ENCODE peak calls at places on chromosome 18, in nine cellular contexts. One of them, this sample, is unnamed.

GRCh38 chr18:71951021-71951420 is 593.1 kb downstream of the CBLN2 start:
- DNase-seq in pancreas: no peak
- DNase-seq in dorsolateral prefrontal cortex: peak
- DNase-seq in foreskin fibroblast: no peak
- DNase-seq in AG10803: no peak
- DNase-seq in cardiac muscle cell: no peak
- DNase-seq in activated CD8-positive, alpha-beta T cell treated with anti-CD3 and anti-CD28 coated beads, Interleukin-2, amount 10 ng/mL, durations not matched to agents 7 days and 5 days: no peak
- DNase-seq in activated T-helper 1 cell treated with anti-CD3 and anti-CD28 coated beads, Interleukin-12 subunit alpha, Interleukin-12 subunit beta, Interleukin-2, Interleukin-4 antibody, amounts not matched to agents 30 ng/mL and 10 ng/mL and 1 ng/mL, durations not matched to agents 14 hours and 24 hours and 36 hours: no peak
- DNase-seq in colonic mucosa: no peak
- DNase-seq in this sample: no peak

GRCh38 chr18:56709463-56709862 is 58.3 kb downstream of the WDR7 start:
- DNase-seq in activated T-helper 1 cell treated with anti-CD3 and anti-CD28 coated beads, Interleukin-12 subunit alpha, Interleukin-12 subunit beta, Interleukin-2, Interleukin-4 antibody, amounts not matched to agents 30 ng/mL and 10 ng/mL and 1 ng/mL, durations not matched to agents 14 hours and 24 hours and 36 hours: peak
- DNase-seq in AG10803: peak
- DNase-seq in dorsolateral prefrontal cortex: no peak
- DNase-seq in cardiac muscle cell: no peak
- DNase-seq in pancreas: no peak
- DNase-seq in foreskin fibroblast: peak
- DNase-seq in colonic mucosa: no peak
- DNase-seq in activated CD8-positive, alpha-beta T cell treated with anti-CD3 and anti-CD28 coated beads, Interleukin-2, amount 10 ng/mL, durations not matched to agents 7 days and 5 days: peak
- DNase-seq in this sample: peak

GRCh38 chr18:63528863-63529492 is 13.2 kb upstream of the SERPINB12 start:
- DNase-seq in colonic mucosa: no peak
- DNase-seq in cardiac muscle cell: no peak
- DNase-seq in activated CD8-positive, alpha-beta T cell treated with anti-CD3 and anti-CD28 coated beads, Interleukin-2, amount 10 ng/mL, durations not matched to agents 7 days and 5 days: no peak
- DNase-seq in dorsolateral prefrontal cortex: no peak
- DNase-seq in foreskin fibroblast: no peak
- DNase-seq in activated T-helper 1 cell treated with anti-CD3 and anti-CD28 coated beads, Interleukin-12 subunit alpha, Interleukin-12 subunit beta, Interleukin-2, Interleukin-4 antibody, amounts not matched to agents 30 ng/mL and 10 ng/mL and 1 ng/mL, durations not matched to agents 14 hours and 24 hours and 36 hours: no peak
- DNase-seq in pancreas: no peak
- DNase-seq in AG10803: no peak
- DNase-seq in this sample: no peak

GRCh38 chr18:35683021-35683420 is 101.5 kb downstream of the GALNT1 start:
- DNase-seq in foreskin fibroblast: no peak
- DNase-seq in colonic mucosa: no peak
- DNase-seq in activated T-helper 1 cell treated with anti-CD3 and anti-CD28 coated beads, Interleukin-12 subunit alpha, Interleukin-12 subunit beta, Interleukin-2, Interleukin-4 antibody, amounts not matched to agents 30 ng/mL and 10 ng/mL and 1 ng/mL, durations not matched to agents 14 hours and 24 hours and 36 hours: no peak
- DNase-seq in cardiac muscle cell: no peak
- DNase-seq in AG10803: peak
- DNase-seq in pancreas: no peak
- DNase-seq in activated CD8-positive, alpha-beta T cell treated with anti-CD3 and anti-CD28 coated beads, Interleukin-2, amount 10 ng/mL, durations not matched to agents 7 days and 5 days: no peak
- DNase-seq in dorsolateral prefrontal cortex: no peak
- DNase-seq in this sample: no peak

GRCh38 chr18:76935722-76936337 is 113.5 kb downstream of the ZNF236 start:
- DNase-seq in activated CD8-positive, alpha-beta T cell treated with anti-CD3 and anti-CD28 coated beads, Interleukin-2, amount 10 ng/mL, durations not matched to agents 7 days and 5 days: no peak
- DNase-seq in pancreas: no peak
- DNase-seq in AG10803: no peak
- DNase-seq in activated T-helper 1 cell treated with anti-CD3 and anti-CD28 coated beads, Interleukin-12 subunit alpha, Interleukin-12 subunit beta, Interleukin-2, Interleukin-4 antibody, amounts not matched to agents 30 ng/mL and 10 ng/mL and 1 ng/mL, durations not matched to agents 14 hours and 24 hours and 36 hours: no peak
- DNase-seq in dorsolateral prefrontal cortex: no peak
- DNase-seq in colonic mucosa: no peak
- DNase-seq in foreskin fibroblast: no peak
- DNase-seq in cardiac muscle cell: no peak
- DNase-seq in this sample: no peak

GRCh38 chr18:46424898-46425297 is 232.1 kb downstream of the LOXHD1 start:
- DNase-seq in activated T-helper 1 cell treated with anti-CD3 and anti-CD28 coated beads, Interleukin-12 subunit alpha, Interleukin-12 subunit beta, Interleukin-2, Interleukin-4 antibody, amounts not matched to agents 30 ng/mL and 10 ng/mL and 1 ng/mL, durations not matched to agents 14 hours and 24 hours and 36 hours: no peak
- DNase-seq in colonic mucosa: no peak
- DNase-seq in foreskin fibroblast: no peak
- DNase-seq in dorsolateral prefrontal cortex: no peak
- DNase-seq in activated CD8-positive, alpha-beta T cell treated with anti-CD3 and anti-CD28 coated beads, Interleukin-2, amount 10 ng/mL, durations not matched to agents 7 days and 5 days: no peak
- DNase-seq in AG10803: no peak
- DNase-seq in pancreas: no peak
- DNase-seq in cardiac muscle cell: peak
- DNase-seq in this sample: no peak

GRCh38 chr18:26215247-26215970 is 10.8 kb upstream of the TAF4B start:
- DNase-seq in activated CD8-positive, alpha-beta T cell treated with anti-CD3 and anti-CD28 coated beads, Interleukin-2, amount 10 ng/mL, durations not matched to agents 7 days and 5 days: peak
- DNase-seq in pancreas: no peak
- DNase-seq in activated T-helper 1 cell treated with anti-CD3 and anti-CD28 coated beads, Interleukin-12 subunit alpha, Interleukin-12 subunit beta, Interleukin-2, Interleukin-4 antibody, amounts not matched to agents 30 ng/mL and 10 ng/mL and 1 ng/mL, durations not matched to agents 14 hours and 24 hours and 36 hours: peak
- DNase-seq in colonic mucosa: no peak
- DNase-seq in AG10803: no peak
- DNase-seq in dorsolateral prefrontal cortex: no peak
- DNase-seq in foreskin fibroblast: no peak
- DNase-seq in cardiac muscle cell: no peak
- DNase-seq in this sample: no peak

GRCh38 chr18:54479365-54479764 is 111.7 kb upstream of the DYNAP start:
- DNase-seq in dorsolateral prefrontal cortex: no peak
- DNase-seq in cardiac muscle cell: no peak
- DNase-seq in AG10803: no peak
- DNase-seq in activated CD8-positive, alpha-beta T cell treated with anti-CD3 and anti-CD28 coated beads, Interleukin-2, amount 10 ng/mL, durations not matched to agents 7 days and 5 days: no peak
- DNase-seq in activated T-helper 1 cell treated with anti-CD3 and anti-CD28 coated beads, Interleukin-12 subunit alpha, Interleukin-12 subunit beta, Interleukin-2, Interleukin-4 antibody, amounts not matched to agents 30 ng/mL and 10 ng/mL and 1 ng/mL, durations not matched to agents 14 hours and 24 hours and 36 hours: no peak
- DNase-seq in colonic mucosa: no peak
- DNase-seq in pancreas: no peak
- DNase-seq in foreskin fibroblast: no peak
- DNase-seq in this sample: peak

GRCh38 chr18:22816266-22817176 is 116.6 kb upstream of the RBBP8 start:
- DNase-seq in foreskin fibroblast: no peak
- DNase-seq in colonic mucosa: peak
- DNase-seq in pancreas: peak
- DNase-seq in AG10803: no peak
- DNase-seq in cardiac muscle cell: peak
- DNase-seq in activated T-helper 1 cell treated with anti-CD3 and anti-CD28 coated beads, Interleukin-12 subunit alpha, Interleukin-12 subunit beta, Interleukin-2, Interleukin-4 antibody, amounts not matched to agents 30 ng/mL and 10 ng/mL and 1 ng/mL, durations not matched to agents 14 hours and 24 hours and 36 hours: no peak
- DNase-seq in activated CD8-positive, alpha-beta T cell treated with anti-CD3 and anti-CD28 coated beads, Interleukin-2, amount 10 ng/mL, durations not matched to agents 7 days and 5 days: no peak
- DNase-seq in dorsolateral prefrontal cortex: no peak
- DNase-seq in this sample: no peak

GRCh38 chr18:11310476-11311086 is 161.2 kb upstream of the PIEZO2 start:
- DNase-seq in activated T-helper 1 cell treated with anti-CD3 and anti-CD28 coated beads, Interleukin-12 subunit alpha, Interleukin-12 subunit beta, Interleukin-2, Interleukin-4 antibody, amounts not matched to agents 30 ng/mL and 10 ng/mL and 1 ng/mL, durations not matched to agents 14 hours and 24 hours and 36 hours: peak
- DNase-seq in foreskin fibroblast: peak
- DNase-seq in pancreas: no peak
- DNase-seq in cardiac muscle cell: peak
- DNase-seq in activated CD8-positive, alpha-beta T cell treated with anti-CD3 and anti-CD28 coated beads, Interleukin-2, amount 10 ng/mL, durations not matched to agents 7 days and 5 days: peak
- DNase-seq in colonic mucosa: peak
- DNase-seq in AG10803: peak
- DNase-seq in dorsolateral prefrontal cortex: no peak
- DNase-seq in this sample: peak

GRCh38 chr18:40874233-40874632 is 1080.8 kb upstream of the PIK3C3 start:
- DNase-seq in colonic mucosa: no peak
- DNase-seq in pancreas: no peak
- DNase-seq in activated CD8-positive, alpha-beta T cell treated with anti-CD3 and anti-CD28 coated beads, Interleukin-2, amount 10 ng/mL, durations not matched to agents 7 days and 5 days: no peak
- DNase-seq in foreskin fibroblast: peak
- DNase-seq in activated T-helper 1 cell treated with anti-CD3 and anti-CD28 coated beads, Interleukin-12 subunit alpha, Interleukin-12 subunit beta, Interleukin-2, Interleukin-4 antibody, amounts not matched to agents 30 ng/mL and 10 ng/mL and 1 ng/mL, durations not matched to agents 14 hours and 24 hours and 36 hours: no peak
- DNase-seq in AG10803: peak
- DNase-seq in dorsolateral prefrontal cortex: no peak
- DNase-seq in cardiac muscle cell: no peak
- DNase-seq in this sample: no peak

GRCh38 chr18:9711361-9712129 is 3.4 kb downstream of the RAB31 start:
- DNase-seq in activated T-helper 1 cell treated with anti-CD3 and anti-CD28 coated beads, Interleukin-12 subunit alpha, Interleukin-12 subunit beta, Interleukin-2, Interleukin-4 antibody, amounts not matched to agents 30 ng/mL and 10 ng/mL and 1 ng/mL, durations not matched to agents 14 hours and 24 hours and 36 hours: no peak
- DNase-seq in activated CD8-positive, alpha-beta T cell treated with anti-CD3 and anti-CD28 coated beads, Interleukin-2, amount 10 ng/mL, durations not matched to agents 7 days and 5 days: no peak
- DNase-seq in colonic mucosa: no peak
- DNase-seq in cardiac muscle cell: no peak
- DNase-seq in pancreas: no peak
- DNase-seq in dorsolateral prefrontal cortex: no peak
- DNase-seq in foreskin fibroblast: no peak
- DNase-seq in AG10803: no peak
- DNase-seq in this sample: no peak

GRCh38 chr18:42174909-42175308 is 219.9 kb downstream of the PIK3C3 start:
- DNase-seq in activated T-helper 1 cell treated with anti-CD3 and anti-CD28 coated beads, Interleukin-12 subunit alpha, Interleukin-12 subunit beta, Interleukin-2, Interleukin-4 antibody, amounts not matched to agents 30 ng/mL and 10 ng/mL and 1 ng/mL, durations not matched to agents 14 hours and 24 hours and 36 hours: no peak
- DNase-seq in colonic mucosa: no peak
- DNase-seq in foreskin fibroblast: no peak
- DNase-seq in cardiac muscle cell: peak
- DNase-seq in pancreas: no peak
- DNase-seq in AG10803: peak
- DNase-seq in activated CD8-positive, alpha-beta T cell treated with anti-CD3 and anti-CD28 coated beads, Interleukin-2, amount 10 ng/mL, durations not matched to agents 7 days and 5 days: no peak
- DNase-seq in dorsolateral prefrontal cortex: no peak
- DNase-seq in this sample: peak

GRCh38 chr18:24488824-24489493 is 28.5 kb downstream of the HRH4 start:
- DNase-seq in cardiac muscle cell: peak
- DNase-seq in pancreas: no peak
- DNase-seq in activated T-helper 1 cell treated with anti-CD3 and anti-CD28 coated beads, Interleukin-12 subunit alpha, Interleukin-12 subunit beta, Interleukin-2, Interleukin-4 antibody, amounts not matched to agents 30 ng/mL and 10 ng/mL and 1 ng/mL, durations not matched to agents 14 hours and 24 hours and 36 hours: no peak
- DNase-seq in foreskin fibroblast: peak
- DNase-seq in dorsolateral prefrontal cortex: no peak
- DNase-seq in AG10803: peak
- DNase-seq in activated CD8-positive, alpha-beta T cell treated with anti-CD3 and anti-CD28 coated beads, Interleukin-2, amount 10 ng/mL, durations not matched to agents 7 days and 5 days: no peak
- DNase-seq in colonic mucosa: no peak
- DNase-seq in this sample: peak

GRCh38 chr18:33577688-33578370 is at the start of gene ASXL3:
- DNase-seq in dorsolateral prefrontal cortex: peak
- DNase-seq in activated T-helper 1 cell treated with anti-CD3 and anti-CD28 coated beads, Interleukin-12 subunit alpha, Interleukin-12 subunit beta, Interleukin-2, Interleukin-4 antibody, amounts not matched to agents 30 ng/mL and 10 ng/mL and 1 ng/mL, durations not matched to agents 14 hours and 24 hours and 36 hours: no peak
- DNase-seq in colonic mucosa: peak
- DNase-seq in pancreas: peak
- DNase-seq in foreskin fibroblast: peak
- DNase-seq in AG10803: no peak
- DNase-seq in activated CD8-positive, alpha-beta T cell treated with anti-CD3 and anti-CD28 coated beads, Interleukin-2, amount 10 ng/mL, durations not matched to agents 7 days and 5 days: no peak
- DNase-seq in cardiac muscle cell: peak
- DNase-seq in this sample: no peak

GRCh38 chr18:30094556-30094955 is 948.0 kb downstream of the DSC3 start:
- DNase-seq in activated CD8-positive, alpha-beta T cell treated with anti-CD3 and anti-CD28 coated beads, Interleukin-2, amount 10 ng/mL, durations not matched to agents 7 days and 5 days: no peak
- DNase-seq in foreskin fibroblast: no peak
- DNase-seq in AG10803: peak
- DNase-seq in dorsolateral prefrontal cortex: no peak
- DNase-seq in cardiac muscle cell: no peak
- DNase-seq in colonic mucosa: no peak
- DNase-seq in pancreas: no peak
- DNase-seq in activated T-helper 1 cell treated with anti-CD3 and anti-CD28 coated beads, Interleukin-12 subunit alpha, Interleukin-12 subunit beta, Interleukin-2, Interleukin-4 antibody, amounts not matched to agents 30 ng/mL and 10 ng/mL and 1 ng/mL, durations not matched to agents 14 hours and 24 hours and 36 hours: no peak
- DNase-seq in this sample: peak

GRCh38 chr18:28457784-28458183 is 280.9 kb upstream of the CDH2 start:
- DNase-seq in cardiac muscle cell: no peak
- DNase-seq in pancreas: no peak
- DNase-seq in dorsolateral prefrontal cortex: no peak
- DNase-seq in AG10803: no peak
- DNase-seq in activated CD8-positive, alpha-beta T cell treated with anti-CD3 and anti-CD28 coated beads, Interleukin-2, amount 10 ng/mL, durations not matched to agents 7 days and 5 days: no peak
- DNase-seq in colonic mucosa: no peak
- DNase-seq in activated T-helper 1 cell treated with anti-CD3 and anti-CD28 coated beads, Interleukin-12 subunit alpha, Interleukin-12 subunit beta, Interleukin-2, Interleukin-4 antibody, amounts not matched to agents 30 ng/mL and 10 ng/mL and 1 ng/mL, durations not matched to agents 14 hours and 24 hours and 36 hours: no peak
- DNase-seq in foreskin fibroblast: no peak
- DNase-seq in this sample: no peak

GRCh38 chr18:21703241-21703820 is 1.2 kb downstream of the ABHD3 start:
- DNase-seq in AG10803: no peak
- DNase-seq in cardiac muscle cell: no peak
- DNase-seq in pancreas: no peak
- DNase-seq in activated CD8-positive, alpha-beta T cell treated with anti-CD3 and anti-CD28 coated beads, Interleukin-2, amount 10 ng/mL, durations not matched to agents 7 days and 5 days: peak
- DNase-seq in dorsolateral prefrontal cortex: no peak
- DNase-seq in foreskin fibroblast: no peak
- DNase-seq in colonic mucosa: peak
- DNase-seq in activated T-helper 1 cell treated with anti-CD3 and anti-CD28 coated beads, Interleukin-12 subunit alpha, Interleukin-12 subunit beta, Interleukin-2, Interleukin-4 antibody, amounts not matched to agents 30 ng/mL and 10 ng/mL and 1 ng/mL, durations not matched to agents 14 hours and 24 hours and 36 hours: peak
- DNase-seq in this sample: no peak

GRCh38 chr18:48719988-48720654 is 181.3 kb downstream of the CTIF start:
- DNase-seq in activated CD8-positive, alpha-beta T cell treated with anti-CD3 and anti-CD28 coated beads, Interleukin-2, amount 10 ng/mL, durations not matched to agents 7 days and 5 days: no peak
- DNase-seq in foreskin fibroblast: peak
- DNase-seq in activated T-helper 1 cell treated with anti-CD3 and anti-CD28 coated beads, Interleukin-12 subunit alpha, Interleukin-12 subunit beta, Interleukin-2, Interleukin-4 antibody, amounts not matched to agents 30 ng/mL and 10 ng/mL and 1 ng/mL, durations not matched to agents 14 hours and 24 hours and 36 hours: no peak
- DNase-seq in AG10803: no peak
- DNase-seq in cardiac muscle cell: no peak
- DNase-seq in colonic mucosa: no peak
- DNase-seq in dorsolateral prefrontal cortex: no peak
- DNase-seq in pancreas: no peak
- DNase-seq in this sample: no peak

GRCh38 chr18:46481048-46481846 is 175.8 kb downstream of the LOXHD1 start:
- DNase-seq in pancreas: no peak
- DNase-seq in activated T-helper 1 cell treated with anti-CD3 and anti-CD28 coated beads, Interleukin-12 subunit alpha, Interleukin-12 subunit beta, Interleukin-2, Interleukin-4 antibody, amounts not matched to agents 30 ng/mL and 10 ng/mL and 1 ng/mL, durations not matched to agents 14 hours and 24 hours and 36 hours: peak
- DNase-seq in cardiac muscle cell: peak
- DNase-seq in dorsolateral prefrontal cortex: no peak
- DNase-seq in foreskin fibroblast: peak
- DNase-seq in colonic mucosa: peak
- DNase-seq in AG10803: peak
- DNase-seq in activated CD8-positive, alpha-beta T cell treated with anti-CD3 and anti-CD28 coated beads, Interleukin-2, amount 10 ng/mL, durations not matched to agents 7 days and 5 days: peak
- DNase-seq in this sample: peak

GRCh38 chr18:54109131-54109683 is 115.3 kb downstream of the MBD2 start:
- DNase-seq in pancreas: no peak
- DNase-seq in activated CD8-positive, alpha-beta T cell treated with anti-CD3 and anti-CD28 coated beads, Interleukin-2, amount 10 ng/mL, durations not matched to agents 7 days and 5 days: no peak
- DNase-seq in AG10803: peak
- DNase-seq in colonic mucosa: no peak
- DNase-seq in dorsolateral prefrontal cortex: no peak
- DNase-seq in cardiac muscle cell: no peak
- DNase-seq in activated T-helper 1 cell treated with anti-CD3 and anti-CD28 coated beads, Interleukin-12 subunit alpha, Interleukin-12 subunit beta, Interleukin-2, Interleukin-4 antibody, amounts not matched to agents 30 ng/mL and 10 ng/mL and 1 ng/mL, durations not matched to agents 14 hours and 24 hours and 36 hours: no peak
- DNase-seq in foreskin fibroblast: peak
- DNase-seq in this sample: no peak

GRCh38 chr18:37346048-37346447 is 219.6 kb downstream of the CELF4 start:
- DNase-seq in AG10803: no peak
- DNase-seq in cardiac muscle cell: no peak
- DNase-seq in colonic mucosa: no peak
- DNase-seq in activated CD8-positive, alpha-beta T cell treated with anti-CD3 and anti-CD28 coated beads, Interleukin-2, amount 10 ng/mL, durations not matched to agents 7 days and 5 days: no peak
- DNase-seq in foreskin fibroblast: no peak
- DNase-seq in activated T-helper 1 cell treated with anti-CD3 and anti-CD28 coated beads, Interleukin-12 subunit alpha, Interleukin-12 subunit beta, Interleukin-2, Interleukin-4 antibody, amounts not matched to agents 30 ng/mL and 10 ng/mL and 1 ng/mL, durations not matched to agents 14 hours and 24 hours and 36 hours: no peak
- DNase-seq in dorsolateral prefrontal cortex: no peak
- DNase-seq in pancreas: no peak
- DNase-seq in this sample: no peak

GRCh38 chr18:67463829-67464228 is 52.7 kb downstream of the DSEL start:
- DNase-seq in colonic mucosa: no peak
- DNase-seq in AG10803: no peak
- DNase-seq in activated CD8-positive, alpha-beta T cell treated with anti-CD3 and anti-CD28 coated beads, Interleukin-2, amount 10 ng/mL, durations not matched to agents 7 days and 5 days: no peak
- DNase-seq in dorsolateral prefrontal cortex: no peak
- DNase-seq in foreskin fibroblast: no peak
- DNase-seq in cardiac muscle cell: peak
- DNase-seq in pancreas: no peak
- DNase-seq in activated T-helper 1 cell treated with anti-CD3 and anti-CD28 coated beads, Interleukin-12 subunit alpha, Interleukin-12 subunit beta, Interleukin-2, Interleukin-4 antibody, amounts not matched to agents 30 ng/mL and 10 ng/mL and 1 ng/mL, durations not matched to agents 14 hours and 24 hours and 36 hours: no peak
- DNase-seq in this sample: no peak

GRCh38 chr18:40215981-40216380 is 1739.1 kb upstream of the PIK3C3 start:
- DNase-seq in colonic mucosa: no peak
- DNase-seq in activated T-helper 1 cell treated with anti-CD3 and anti-CD28 coated beads, Interleukin-12 subunit alpha, Interleukin-12 subunit beta, Interleukin-2, Interleukin-4 antibody, amounts not matched to agents 30 ng/mL and 10 ng/mL and 1 ng/mL, durations not matched to agents 14 hours and 24 hours and 36 hours: no peak
- DNase-seq in dorsolateral prefrontal cortex: no peak
- DNase-seq in cardiac muscle cell: no peak
- DNase-seq in pancreas: no peak
- DNase-seq in foreskin fibroblast: peak
- DNase-seq in AG10803: peak
- DNase-seq in activated CD8-positive, alpha-beta T cell treated with anti-CD3 and anti-CD28 coated beads, Interleukin-2, amount 10 ng/mL, durations not matched to agents 7 days and 5 days: no peak
- DNase-seq in this sample: no peak

GRCh38 chr18:48915621-48916425 is 34.9 kb downstream of the SMAD7 start:
- DNase-seq in pancreas: no peak
- DNase-seq in dorsolateral prefrontal cortex: no peak
- DNase-seq in AG10803: no peak
- DNase-seq in cardiac muscle cell: no peak
- DNase-seq in foreskin fibroblast: no peak
- DNase-seq in colonic mucosa: no peak
- DNase-seq in activated T-helper 1 cell treated with anti-CD3 and anti-CD28 coated beads, Interleukin-12 subunit alpha, Interleukin-12 subunit beta, Interleukin-2, Interleukin-4 antibody, amounts not matched to agents 30 ng/mL and 10 ng/mL and 1 ng/mL, durations not matched to agents 14 hours and 24 hours and 36 hours: no peak
- DNase-seq in activated CD8-positive, alpha-beta T cell treated with anti-CD3 and anti-CD28 coated beads, Interleukin-2, amount 10 ng/mL, durations not matched to agents 7 days and 5 days: no peak
- DNase-seq in this sample: no peak

GRCh38 chr18:3012306-3012919 is 531 bp downstream of the LPIN2 start:
- DNase-seq in activated CD8-positive, alpha-beta T cell treated with anti-CD3 and anti-CD28 coated beads, Interleukin-2, amount 10 ng/mL, durations not matched to agents 7 days and 5 days: peak
- DNase-seq in cardiac muscle cell: no peak
- DNase-seq in activated T-helper 1 cell treated with anti-CD3 and anti-CD28 coated beads, Interleukin-12 subunit alpha, Interleukin-12 subunit beta, Interleukin-2, Interleukin-4 antibody, amounts not matched to agents 30 ng/mL and 10 ng/mL and 1 ng/mL, durations not matched to agents 14 hours and 24 hours and 36 hours: peak
- DNase-seq in colonic mucosa: peak
- DNase-seq in pancreas: peak
- DNase-seq in dorsolateral prefrontal cortex: peak
- DNase-seq in foreskin fibroblast: peak
- DNase-seq in AG10803: no peak
- DNase-seq in this sample: peak

GRCh38 chr18:53193870-53194269 is 853.9 kb downstream of the DCC start:
- DNase-seq in activated T-helper 1 cell treated with anti-CD3 and anti-CD28 coated beads, Interleukin-12 subunit alpha, Interleukin-12 subunit beta, Interleukin-2, Interleukin-4 antibody, amounts not matched to agents 30 ng/mL and 10 ng/mL and 1 ng/mL, durations not matched to agents 14 hours and 24 hours and 36 hours: no peak
- DNase-seq in pancreas: no peak
- DNase-seq in AG10803: no peak
- DNase-seq in cardiac muscle cell: no peak
- DNase-seq in colonic mucosa: no peak
- DNase-seq in dorsolateral prefrontal cortex: no peak
- DNase-seq in foreskin fibroblast: no peak
- DNase-seq in activated CD8-positive, alpha-beta T cell treated with anti-CD3 and anti-CD28 coated beads, Interleukin-2, amount 10 ng/mL, durations not matched to agents 7 days and 5 days: no peak
- DNase-seq in this sample: no peak

GRCh38 chr18:79257480-79257879 is 138.2 kb upstream of the NFATC1 start:
- DNase-seq in cardiac muscle cell: no peak
- DNase-seq in foreskin fibroblast: no peak
- DNase-seq in dorsolateral prefrontal cortex: peak
- DNase-seq in activated CD8-positive, alpha-beta T cell treated with anti-CD3 and anti-CD28 coated beads, Interleukin-2, amount 10 ng/mL, durations not matched to agents 7 days and 5 days: no peak
- DNase-seq in activated T-helper 1 cell treated with anti-CD3 and anti-CD28 coated beads, Interleukin-12 subunit alpha, Interleukin-12 subunit beta, Interleukin-2, Interleukin-4 antibody, amounts not matched to agents 30 ng/mL and 10 ng/mL and 1 ng/mL, durations not matched to agents 14 hours and 24 hours and 36 hours: no peak
- DNase-seq in pancreas: no peak
- DNase-seq in AG10803: no peak
- DNase-seq in colonic mucosa: no peak
- DNase-seq in this sample: no peak

GRCh38 chr18:3104190-3105054 is 91.5 kb upstream of the LPIN2 start:
- DNase-seq in pancreas: no peak
- DNase-seq in activated CD8-positive, alpha-beta T cell treated with anti-CD3 and anti-CD28 coated beads, Interleukin-2, amount 10 ng/mL, durations not matched to agents 7 days and 5 days: no peak
- DNase-seq in dorsolateral prefrontal cortex: no peak
- DNase-seq in AG10803: peak
- DNase-seq in activated T-helper 1 cell treated with anti-CD3 and anti-CD28 coated beads, Interleukin-12 subunit alpha, Interleukin-12 subunit beta, Interleukin-2, Interleukin-4 antibody, amounts not matched to agents 30 ng/mL and 10 ng/mL and 1 ng/mL, durations not matched to agents 14 hours and 24 hours and 36 hours: no peak
- DNase-seq in cardiac muscle cell: no peak
- DNase-seq in colonic mucosa: no peak
- DNase-seq in foreskin fibroblast: peak
- DNase-seq in this sample: peak

GRCh38 chr18:48889115-48889941 is 61.4 kb downstream of the SMAD7 start:
- DNase-seq in cardiac muscle cell: peak
- DNase-seq in pancreas: no peak
- DNase-seq in colonic mucosa: no peak
- DNase-seq in dorsolateral prefrontal cortex: no peak
- DNase-seq in foreskin fibroblast: no peak
- DNase-seq in activated T-helper 1 cell treated with anti-CD3 and anti-CD28 coated beads, Interleukin-12 subunit alpha, Interleukin-12 subunit beta, Interleukin-2, Interleukin-4 antibody, amounts not matched to agents 30 ng/mL and 10 ng/mL and 1 ng/mL, durations not matched to agents 14 hours and 24 hours and 36 hours: no peak
- DNase-seq in activated CD8-positive, alpha-beta T cell treated with anti-CD3 and anti-CD28 coated beads, Interleukin-2, amount 10 ng/mL, durations not matched to agents 7 days and 5 days: no peak
- DNase-seq in AG10803: no peak
- DNase-seq in this sample: no peak

GRCh38 chr18:58520964-58521363 is 107.9 kb downstream of the ALPK2 start:
- DNase-seq in activated CD8-positive, alpha-beta T cell treated with anti-CD3 and anti-CD28 coated beads, Interleukin-2, amount 10 ng/mL, durations not matched to agents 7 days and 5 days: no peak
- DNase-seq in pancreas: no peak
- DNase-seq in dorsolateral prefrontal cortex: no peak
- DNase-seq in foreskin fibroblast: no peak
- DNase-seq in colonic mucosa: no peak
- DNase-seq in cardiac muscle cell: no peak
- DNase-seq in activated T-helper 1 cell treated with anti-CD3 and anti-CD28 coated beads, Interleukin-12 subunit alpha, Interleukin-12 subunit beta, Interleukin-2, Interleukin-4 antibody, amounts not matched to agents 30 ng/mL and 10 ng/mL and 1 ng/mL, durations not matched to agents 14 hours and 24 hours and 36 hours: no peak
- DNase-seq in AG10803: no peak
- DNase-seq in this sample: no peak

This sample was measured in RKO.